ENCODE peak calls at places on chromosomes 16 and 17, in eight cellular contexts. One of them, this sample, is unnamed. For H3K4me1 and H3K36me3, the result is how much of the 10 kb centered on the place peaks cover.

GRCh38 chr16:11692171-11692570 is 23.9 kb downstream of the SNN start:
- DNase-seq in effector memory CD4-positive, alpha-beta T cell: no peak
- DNase-seq in left ventricle myocardium inferior: no peak
- DNase-seq in heart right ventricle: no peak
- DNase-seq in mucosa of descending colon: no peak
- DNase-seq in pancreas: no peak
- DNase-seq in mesendoderm: no peak
- DNase-seq in GM23248: no peak
- DNase-seq in this sample: no peak

GRCh38 chr17:83176272-83176955 is 97.0 kb downstream of the METRNL start:
- DNase-seq in left ventricle myocardium inferior: no peak
- DNase-seq in GM23248: no peak
- DNase-seq in effector memory CD4-positive, alpha-beta T cell: no peak
- DNase-seq in pancreas: peak
- DNase-seq in mesendoderm: no peak
- DNase-seq in heart right ventricle: no peak
- DNase-seq in mucosa of descending colon: no peak
- DNase-seq in this sample: no peak

GRCh38 chr17:3771140-3771539 is 29.8 kb downstream of the ITGAE start:
- DNase-seq in mucosa of descending colon: no peak
- DNase-seq in heart right ventricle: no peak
- DNase-seq in effector memory CD4-positive, alpha-beta T cell: no peak
- DNase-seq in left ventricle myocardium inferior: no peak
- DNase-seq in mesendoderm: no peak
- DNase-seq in GM23248: no peak
- DNase-seq in pancreas: no peak
- DNase-seq in this sample: no peak

GRCh38 chr17:62755139-62755851 is 52.8 kb downstream of the MARCHF10 start:
- DNase-seq in heart right ventricle: peak
- DNase-seq in effector memory CD4-positive, alpha-beta T cell: no peak
- DNase-seq in left ventricle myocardium inferior: no peak
- DNase-seq in mesendoderm: peak
- DNase-seq in pancreas: no peak
- DNase-seq in mucosa of descending colon: no peak
- DNase-seq in GM23248: peak
- DNase-seq in this sample: no peak

GRCh38 chr16:78684655-78685400 is 585.4 kb downstream of the WWOX start:
- DNase-seq in effector memory CD4-positive, alpha-beta T cell: no peak
- DNase-seq in pancreas: no peak
- DNase-seq in GM23248: peak
- DNase-seq in mesendoderm: no peak
- DNase-seq in left ventricle myocardium inferior: peak
- DNase-seq in mucosa of descending colon: peak
- DNase-seq in heart right ventricle: no peak
- DNase-seq in this sample: no peak

GRCh38 chr16:68250951-68251350 is 5.8 kb downstream of the PLA2G15 start:
- DNase-seq in mesendoderm: no peak
- DNase-seq in left ventricle myocardium inferior: no peak
- DNase-seq in mucosa of descending colon: no peak
- DNase-seq in pancreas: no peak
- DNase-seq in GM23248: no peak
- DNase-seq in heart right ventricle: no peak
- DNase-seq in effector memory CD4-positive, alpha-beta T cell: no peak
- DNase-seq in this sample: no peak

GRCh38 chr16:31182391-31182790 is 2.5 kb downstream of the FUS start:
- DNase-seq in effector memory CD4-positive, alpha-beta T cell: no peak
- DNase-seq in mesendoderm: no peak
- DNase-seq in mucosa of descending colon: no peak
- DNase-seq in left ventricle myocardium inferior: no peak
- DNase-seq in heart right ventricle: no peak
- DNase-seq in pancreas: no peak
- DNase-seq in GM23248: peak
- DNase-seq in this sample: no peak

GRCh38 chr17:21370430-21370829 is 5.7 kb upstream of the KCNJ12 start:
- DNase-seq in GM23248: no peak
- DNase-seq in pancreas: no peak
- DNase-seq in effector memory CD4-positive, alpha-beta T cell: no peak
- DNase-seq in mucosa of descending colon: no peak
- DNase-seq in mesendoderm: peak
- DNase-seq in heart right ventricle: peak
- DNase-seq in left ventricle myocardium inferior: peak
- DNase-seq in this sample: no peak

GRCh38 chr17:15398736-15399331 is 57.4 kb upstream of the TEKT3 start:
- DNase-seq in mucosa of descending colon: no peak
- DNase-seq in pancreas: no peak
- DNase-seq in effector memory CD4-positive, alpha-beta T cell: no peak
- DNase-seq in heart right ventricle: no peak
- DNase-seq in mesendoderm: no peak
- DNase-seq in left ventricle myocardium inferior: no peak
- DNase-seq in GM23248: peak
- DNase-seq in this sample: no peak

GRCh38 chr17:82536220-82537201 is 17.0 kb downstream of the FOXK2 start:
- DNase-seq in GM23248: peak
- DNase-seq in heart right ventricle: peak
- DNase-seq in effector memory CD4-positive, alpha-beta T cell: no peak
- DNase-seq in pancreas: no peak
- DNase-seq in left ventricle myocardium inferior: peak
- DNase-seq in mesendoderm: no peak
- DNase-seq in mucosa of descending colon: peak
- DNase-seq in this sample: no peak

GRCh38 chr17:6708357-6708961 is 4.7 kb downstream of the SLC13A5 start:
- DNase-seq in GM23248: no peak
- DNase-seq in pancreas: no peak
- DNase-seq in heart right ventricle: no peak
- DNase-seq in effector memory CD4-positive, alpha-beta T cell: no peak
- DNase-seq in mesendoderm: no peak
- DNase-seq in left ventricle myocardium inferior: no peak
- DNase-seq in mucosa of descending colon: no peak
- DNase-seq in this sample: no peak

GRCh38 chr17:58332720-58333395 is 4.3 kb upstream of the TSPOAP1 start:
- DNase-seq in left ventricle myocardium inferior: peak
- DNase-seq in GM23248: no peak
- DNase-seq in mesendoderm: no peak
- DNase-seq in mucosa of descending colon: no peak
- DNase-seq in heart right ventricle: no peak
- DNase-seq in effector memory CD4-positive, alpha-beta T cell: no peak
- DNase-seq in pancreas: peak
- DNase-seq in this sample: no peak

GRCh38 chr16:46690281-46691178 is 1.1 kb downstream of the ORC6 start:
- DNase-seq in pancreas: no peak
- DNase-seq in mucosa of descending colon: peak
- DNase-seq in mesendoderm: peak
- DNase-seq in heart right ventricle: no peak
- DNase-seq in left ventricle myocardium inferior: no peak
- DNase-seq in effector memory CD4-positive, alpha-beta T cell: no peak
- DNase-seq in GM23248: peak
- DNase-seq in this sample: no peak

GRCh38 chr17:54771409-54771808 is 129.2 kb upstream of the TOM1L1 start:
- DNase-seq in GM23248: no peak
- DNase-seq in mucosa of descending colon: no peak
- DNase-seq in effector memory CD4-positive, alpha-beta T cell: no peak
- DNase-seq in mesendoderm: peak
- DNase-seq in heart right ventricle: no peak
- DNase-seq in pancreas: no peak
- DNase-seq in left ventricle myocardium inferior: no peak
- DNase-seq in this sample: no peak

GRCh38 chr16:30429418-30429677 is 482 bp downstream of the DCTPP1 start:
- DNase-seq in GM23248: no peak
- DNase-seq in heart right ventricle: no peak
- DNase-seq in effector memory CD4-positive, alpha-beta T cell: no peak
- DNase-seq in pancreas: no peak
- DNase-seq in left ventricle myocardium inferior: no peak
- DNase-seq in mesendoderm: no peak
- DNase-seq in mucosa of descending colon: no peak
- DNase-seq in this sample: no peak

GRCh38 chr16:77359065-77359502 is 75.8 kb downstream of the ADAMTS18 start:
- DNase-seq in GM23248: peak
- DNase-seq in pancreas: no peak
- DNase-seq in heart right ventricle: no peak
- DNase-seq in mesendoderm: no peak
- DNase-seq in left ventricle myocardium inferior: no peak
- DNase-seq in mucosa of descending colon: no peak
- DNase-seq in effector memory CD4-positive, alpha-beta T cell: no peak
- DNase-seq in this sample: no peak

GRCh38 chr16:64162613-64163375 is 959.1 kb downstream of the CDH11 start:
- DNase-seq in mesendoderm: no peak
- DNase-seq in pancreas: no peak
- DNase-seq in left ventricle myocardium inferior: no peak
- DNase-seq in mucosa of descending colon: no peak
- DNase-seq in heart right ventricle: no peak
- DNase-seq in GM23248: no peak
- DNase-seq in effector memory CD4-positive, alpha-beta T cell: no peak
- DNase-seq in this sample: no peak

GRCh38 chr16:22192261-22193133 is 13.6 kb upstream of the EEF2K start:
- DNase-seq in heart right ventricle: peak
- DNase-seq in mucosa of descending colon: peak
- DNase-seq in effector memory CD4-positive, alpha-beta T cell: peak
- DNase-seq in left ventricle myocardium inferior: peak
- DNase-seq in GM23248: peak
- DNase-seq in pancreas: peak
- DNase-seq in mesendoderm: no peak
- DNase-seq in this sample: no peak

GRCh38 chr16:58535100-58535499 is 19.8 kb downstream of the SETD6 start:
- DNase-seq in mesendoderm: no peak
- DNase-seq in effector memory CD4-positive, alpha-beta T cell: no peak
- DNase-seq in pancreas: no peak
- DNase-seq in left ventricle myocardium inferior: no peak
- DNase-seq in GM23248: no peak
- DNase-seq in heart right ventricle: no peak
- DNase-seq in mucosa of descending colon: no peak
- DNase-seq in this sample: no peak

GRCh38 chr17:76241205-76241539 is 879 bp upstream of the RNF157 start:
- DNase-seq in pancreas: no peak
- DNase-seq in mesendoderm: no peak
- DNase-seq in GM23248: peak
- DNase-seq in mucosa of descending colon: no peak
- DNase-seq in effector memory CD4-positive, alpha-beta T cell: no peak
- DNase-seq in heart right ventricle: no peak
- DNase-seq in left ventricle myocardium inferior: no peak
- DNase-seq in this sample: no peak
- H3K4me3 ChIP-seq in pancreas: peak
- H3K4me3 ChIP-seq in mesendoderm: peak
- H3K4me3 ChIP-seq in GM23248: peak
- H3K4me3 ChIP-seq in mucosa of descending colon: no peak
- H3K4me3 ChIP-seq in effector memory CD4-positive, alpha-beta T cell: peak
- H3K4me3 ChIP-seq in heart right ventricle: peak
- H3K4me3 ChIP-seq in left ventricle myocardium inferior: peak
- H3K4me3 ChIP-seq in this sample: peak

GRCh38 chr17:78735832-78736525 is 46.1 kb downstream of the CYTH1 start:
- DNase-seq in pancreas: no peak
- DNase-seq in GM23248: peak
- DNase-seq in mesendoderm: peak
- DNase-seq in effector memory CD4-positive, alpha-beta T cell: no peak
- DNase-seq in mucosa of descending colon: peak
- DNase-seq in left ventricle myocardium inferior: no peak
- DNase-seq in heart right ventricle: no peak
- DNase-seq in this sample: no peak
- H3K4me1 ChIP-seq in pancreas: under half
- H3K4me1 ChIP-seq in GM23248: under half
- H3K4me1 ChIP-seq in mesendoderm: under half
- H3K4me1 ChIP-seq in effector memory CD4-positive, alpha-beta T cell: half or more
- H3K4me1 ChIP-seq in mucosa of descending colon: under half
- H3K4me1 ChIP-seq in left ventricle myocardium inferior: half or more
- H3K4me1 ChIP-seq in heart right ventricle: half or more
- H3K4me1 ChIP-seq in this sample: under half

DNA sequence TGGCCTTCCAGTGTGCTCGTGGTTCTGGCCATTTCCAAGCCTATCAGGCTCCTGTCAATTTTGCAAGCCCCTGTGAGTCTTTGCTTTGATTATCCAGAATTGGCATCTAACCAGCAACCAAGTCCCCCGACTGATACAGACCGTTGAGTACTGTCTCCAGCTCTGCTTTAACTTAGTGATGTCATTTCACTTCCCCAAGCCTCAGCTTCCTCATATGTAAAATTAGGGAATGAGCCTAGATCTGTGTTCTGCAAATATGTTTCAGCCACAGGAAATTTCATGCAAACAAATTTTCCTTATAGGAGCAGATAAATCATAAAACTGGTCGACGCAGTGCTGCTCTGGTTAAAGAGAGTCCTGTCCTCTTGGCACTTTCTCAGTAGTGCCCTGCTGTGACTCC is 60.1 kb upstream of the WSB1 start:
- DNase-seq in pancreas: no peak
- DNase-seq in mucosa of descending colon: no peak
- DNase-seq in heart right ventricle: no peak
- DNase-seq in left ventricle myocardium inferior: no peak
- DNase-seq in effector memory CD4-positive, alpha-beta T cell: no peak
- DNase-seq in GM23248: no peak
- DNase-seq in mesendoderm: no peak
- DNase-seq in this sample: no peak
- H3K36me3 ChIP-seq in pancreas: under half
- H3K36me3 ChIP-seq in mucosa of descending colon: under half
- H3K36me3 ChIP-seq in heart right ventricle: under half
- H3K36me3 ChIP-seq in left ventricle myocardium inferior: under half
- H3K36me3 ChIP-seq in effector memory CD4-positive, alpha-beta T cell: under half
- H3K36me3 ChIP-seq in GM23248: under half
- H3K36me3 ChIP-seq in mesendoderm: under half
- H3K36me3 ChIP-seq in this sample: under half

DNA sequence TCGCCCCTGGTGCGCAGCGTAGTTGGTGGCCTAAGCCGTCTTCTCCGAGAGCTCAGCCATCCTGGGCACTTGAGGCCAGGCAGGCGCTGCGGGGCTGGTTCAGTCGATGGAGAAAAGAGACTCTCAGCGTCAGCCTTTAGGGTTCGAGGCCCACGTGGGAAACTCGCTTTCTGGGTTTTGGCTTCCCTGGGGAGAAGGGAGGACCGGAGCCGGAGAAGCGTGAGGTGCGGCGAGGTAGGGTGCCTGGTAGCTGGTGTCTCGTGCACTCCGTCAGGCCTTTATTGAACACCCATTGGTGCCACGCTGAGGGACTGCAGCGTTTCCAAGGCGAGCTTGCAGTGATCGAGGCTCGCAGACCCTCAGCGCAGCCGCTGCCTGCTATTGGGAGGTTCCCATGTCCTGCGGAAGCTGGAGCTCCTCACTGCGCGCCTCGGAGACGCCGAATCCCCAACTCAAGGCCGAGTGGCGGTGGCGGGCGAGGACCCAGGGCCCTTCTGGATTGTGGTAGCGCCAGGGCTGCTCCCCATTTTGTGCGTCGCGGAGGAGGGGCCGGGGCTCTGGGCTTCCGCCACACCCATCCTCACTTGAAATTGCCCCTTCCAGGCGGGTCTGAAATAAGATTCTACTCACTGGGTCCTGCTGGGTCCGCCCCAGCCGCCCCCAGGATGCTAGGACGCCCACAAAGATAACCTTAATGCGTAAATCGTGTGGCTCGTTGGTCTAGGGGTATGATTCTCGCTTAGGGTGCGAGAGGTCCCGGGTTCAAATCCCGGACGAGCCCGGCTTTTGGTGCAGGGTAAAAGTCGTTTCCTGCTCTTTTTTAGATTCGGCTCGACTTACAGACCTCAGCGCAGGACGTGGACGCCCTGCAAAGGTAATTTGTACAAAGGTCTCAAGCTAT is 1.2 kb downstream of the OR1F1 start:
- DNase-seq in GM23248: peak
- DNase-seq in left ventricle myocardium inferior: no peak
- DNase-seq in effector memory CD4-positive, alpha-beta T cell: no peak
- DNase-seq in pancreas: no peak
- DNase-seq in mucosa of descending colon: no peak
- DNase-seq in mesendoderm: peak
- DNase-seq in heart right ventricle: no peak
- DNase-seq in this sample: no peak
- H3K4me3 ChIP-seq in GM23248: peak
- H3K4me3 ChIP-seq in left ventricle myocardium inferior: peak
- H3K4me3 ChIP-seq in effector memory CD4-positive, alpha-beta T cell: peak
- H3K4me3 ChIP-seq in pancreas: no peak
- H3K4me3 ChIP-seq in mucosa of descending colon: no peak
- H3K4me3 ChIP-seq in mesendoderm: peak
- H3K4me3 ChIP-seq in heart right ventricle: peak
- H3K4me3 ChIP-seq in this sample: peak

GRCh38 chr17:50507871-50508572 is at the start of gene MYCBPAP:
- DNase-seq in GM23248: peak
- DNase-seq in mucosa of descending colon: peak
- DNase-seq in heart right ventricle: peak
- DNase-seq in effector memory CD4-positive, alpha-beta T cell: peak
- DNase-seq in pancreas: peak
- DNase-seq in mesendoderm: peak
- DNase-seq in left ventricle myocardium inferior: peak
- DNase-seq in this sample: no peak
- H3K4me1 ChIP-seq in GM23248: under half
- H3K4me1 ChIP-seq in mucosa of descending colon: under half
- H3K4me1 ChIP-seq in heart right ventricle: under half
- H3K4me1 ChIP-seq in effector memory CD4-positive, alpha-beta T cell: under half
- H3K4me1 ChIP-seq in pancreas: under half
- H3K4me1 ChIP-seq in mesendoderm: under half
- H3K4me1 ChIP-seq in left ventricle myocardium inferior: under half
- H3K4me1 ChIP-seq in this sample: under half

This sample was measured in iPS DF 6.9.